ENCODE peak calls at places on chromosomes 12 and 14, in six cellular contexts. One of them, this sample, is unnamed.

GRCh38 chr14:102883028-102883953 is 39.2 kb upstream of the AMN start:
- DNase-seq in breast epithelium: no peak
- DNase-seq in amygdala: no peak
- DNase-seq in pons: no peak
- DNase-seq in cardiac muscle cell: no peak
- DNase-seq in NCI-H510A treated with DMSO at 0.1 percent for 48 hours: no peak
- DNase-seq in this sample: no peak

GRCh38 chr14:28941758-28942157 is 175.2 kb downstream of the FOXG1 start:
- DNase-seq in breast epithelium: no peak
- DNase-seq in amygdala: no peak
- DNase-seq in pons: no peak
- DNase-seq in cardiac muscle cell: no peak
- DNase-seq in NCI-H510A treated with DMSO at 0.1 percent for 48 hours: no peak
- DNase-seq in this sample: no peak

GRCh38 chr12:104494816-104495158 is 38.0 kb downstream of the CHST11 start:
- DNase-seq in breast epithelium: no peak
- DNase-seq in amygdala: no peak
- DNase-seq in pons: no peak
- DNase-seq in cardiac muscle cell: peak; percentile 63
- DNase-seq in NCI-H510A treated with DMSO at 0.1 percent for 48 hours: no peak
- DNase-seq in this sample: no peak

GRCh38 chr14:52003324-52003723 is 14.0 kb downstream of the RTRAF start:
- DNase-seq in breast epithelium: no peak
- DNase-seq in amygdala: no peak
- DNase-seq in pons: no peak
- DNase-seq in cardiac muscle cell: peak; percentile 88
- DNase-seq in NCI-H510A treated with DMSO at 0.1 percent for 48 hours: no peak
- DNase-seq in this sample: no peak

GRCh38 chr14:73721101-73721821 is 7.1 kb upstream of the PNMA1 start:
- DNase-seq in breast epithelium: no peak
- DNase-seq in amygdala: no peak
- DNase-seq in pons: no peak
- DNase-seq in cardiac muscle cell: no peak
- DNase-seq in NCI-H510A treated with DMSO at 0.1 percent for 48 hours: no peak
- DNase-seq in this sample: no peak

GRCh38 chr14:83867871-83868270 is 1662.1 kb upstream of the FLRT2 start:
- DNase-seq in breast epithelium: no peak
- DNase-seq in amygdala: peak; percentile 3
- DNase-seq in pons: no peak
- DNase-seq in cardiac muscle cell: no peak
- DNase-seq in NCI-H510A treated with DMSO at 0.1 percent for 48 hours: no peak
- DNase-seq in this sample: no peak

GRCh38 chr12:117761528-117762100 is 207.2 kb downstream of the KSR2 start:
- DNase-seq in breast epithelium: no peak
- DNase-seq in amygdala: no peak
- DNase-seq in pons: no peak
- DNase-seq in cardiac muscle cell: no peak
- DNase-seq in NCI-H510A treated with DMSO at 0.1 percent for 48 hours: no peak
- DNase-seq in this sample: no peak

GRCh38 chr12:129615001-129615400 is 288.8 kb downstream of the TMEM132D start:
- DNase-seq in breast epithelium: no peak
- DNase-seq in amygdala: no peak
- DNase-seq in pons: no peak
- DNase-seq in cardiac muscle cell: no peak
- DNase-seq in NCI-H510A treated with DMSO at 0.1 percent for 48 hours: no peak
- DNase-seq in this sample: no peak

GRCh38 chr12:92571844-92572543 is 130.8 kb upstream of the PLEKHG7 start:
- DNase-seq in breast epithelium: no peak
- DNase-seq in amygdala: no peak
- DNase-seq in pons: no peak
- DNase-seq in cardiac muscle cell: no peak
- DNase-seq in NCI-H510A treated with DMSO at 0.1 percent for 48 hours: no peak
- DNase-seq in this sample: no peak

GRCh38 chr12:110170535-110171185 is 46.5 kb downstream of the IFT81 start:
- DNase-seq in breast epithelium: no peak
- DNase-seq in amygdala: no peak
- DNase-seq in pons: no peak
- DNase-seq in cardiac muscle cell: no peak
- DNase-seq in NCI-H510A treated with DMSO at 0.1 percent for 48 hours: no peak
- DNase-seq in this sample: no peak

GRCh38 chr12:116366824-116367223 is 89.3 kb upstream of the MED13L start:
- DNase-seq in breast epithelium: no peak
- DNase-seq in amygdala: no peak
- DNase-seq in pons: no peak
- DNase-seq in cardiac muscle cell: no peak
- DNase-seq in NCI-H510A treated with DMSO at 0.1 percent for 48 hours: peak; percentile 49
- DNase-seq in this sample: no peak

GRCh38 chr14:89309670-89310177 is 107.3 kb downstream of the FOXN3 start:
- DNase-seq in breast epithelium: no peak
- DNase-seq in amygdala: no peak
- DNase-seq in pons: no peak
- DNase-seq in cardiac muscle cell: no peak
- DNase-seq in NCI-H510A treated with DMSO at 0.1 percent for 48 hours: no peak
- DNase-seq in this sample: no peak

GRCh38 chr12:40054554-40055226 is 51.2 kb downstream of the SLC2A13 start:
- DNase-seq in breast epithelium: no peak
- DNase-seq in amygdala: peak; percentile 15
- DNase-seq in pons: peak; percentile 17
- DNase-seq in cardiac muscle cell: peak; percentile 82
- DNase-seq in NCI-H510A treated with DMSO at 0.1 percent for 48 hours: no peak
- DNase-seq in this sample: peak; percentile 80

GRCh38 chr14:79342942-79343341 is 868.4 kb downstream of the DIO2 start:
- DNase-seq in breast epithelium: no peak
- DNase-seq in amygdala: no peak
- DNase-seq in pons: no peak
- DNase-seq in cardiac muscle cell: no peak
- DNase-seq in NCI-H510A treated with DMSO at 0.1 percent for 48 hours: peak; percentile 7
- DNase-seq in this sample: no peak

GRCh38 chr12:15705606-15706005 is 83.6 kb downstream of the EPS8 start:
- DNase-seq in breast epithelium: no peak
- DNase-seq in amygdala: no peak
- DNase-seq in pons: no peak
- DNase-seq in cardiac muscle cell: no peak
- DNase-seq in NCI-H510A treated with DMSO at 0.1 percent for 48 hours: no peak
- DNase-seq in this sample: no peak

GRCh38 chr12:48788852-48789775 is at the start of gene ADCY6:
- DNase-seq in breast epithelium: peak; percentile 56
- DNase-seq in amygdala: peak; percentile 77
- DNase-seq in pons: peak; percentile 39
- DNase-seq in cardiac muscle cell: peak; percentile 78
- DNase-seq in NCI-H510A treated with DMSO at 0.1 percent for 48 hours: peak; percentile 27
- DNase-seq in this sample: peak; percentile 56